ENCODE peak calls at places on chromosome 9, in four cellular contexts. N is HepG2, E is GM12878, H is K562. R is an unnamed sample.

GRCh38 chr9:33166263-33167083 is 663 bp downstream of the B4GALT1 start:
- DNase-seq in N (no peak), E (no peak), H (peak), R (no peak)

GRCh38 chr9:70921126-70921525 is 200.3 kb downstream of the TRPM3 start:
- DNase-seq in H (no peak), N (no peak), E (no peak), R (no peak)

GRCh38 chr9:129321511-129322021 is 143.5 kb upstream of the IER5L start:
- DNase-seq in E (no peak), N (no peak), H (no peak), R (no peak)

GRCh38 chr9:18980124-18980660 is 52.8 kb downstream of the SAXO1 start:
- DNase-seq in H (no peak), E (no peak), N (no peak), R (no peak)

GRCh38 chr9:127390563-127390962 is 6.4 kb upstream of the SLC2A8 start:
- DNase-seq in N (peak), H (peak), E (no peak), R (no peak)

GRCh38 chr9:33014665-33015014 is 10.4 kb upstream of the DNAJA1 start:
- DNase-seq in N (peak), H (no peak), E (no peak), R (no peak)

GRCh38 chr9:37575921-37576721 is at the start of gene FBXO10:
- DNase-seq in E (no peak), N (no peak), H (no peak), R (peak)

GRCh38 chr9:73215249-73215648 is 63.6 kb downstream of the ANXA1 start:
- DNase-seq in E (no peak), N (no peak), H (no peak), R (no peak)

GRCh38 chr9:91312717-91313325 is 48.9 kb downstream of the AUH start:
- DNase-seq in H (no peak), E (no peak), N (no peak), R (no peak)

GRCh38 chr9:125486576-125486975 is 220.4 kb downstream of the MAPKAP1 start:
- DNase-seq in H (no peak), E (no peak), N (no peak), R (no peak)

GRCh38 chr9:97526895-97527575 is 25.6 kb downstream of the TMOD1 start:
- DNase-seq in N (no peak), E (no peak), H (no peak), R (no peak)

GRCh38 chr9:90891656-90892055 is 90.0 kb downstream of the SYK start:
- DNase-seq in H (no peak), E (no peak), N (no peak), R (no peak)

GRCh38 chr9:33785914-33786313 is 9.4 kb upstream of the PRSS3 start:
- DNase-seq in E (no peak), H (peak), N (peak), R (no peak)

GRCh38 chr9:19184144-19184917 is 46.2 kb upstream of the DENND4C start:
- DNase-seq in N (peak), H (peak), E (peak), R (peak)

DNA sequence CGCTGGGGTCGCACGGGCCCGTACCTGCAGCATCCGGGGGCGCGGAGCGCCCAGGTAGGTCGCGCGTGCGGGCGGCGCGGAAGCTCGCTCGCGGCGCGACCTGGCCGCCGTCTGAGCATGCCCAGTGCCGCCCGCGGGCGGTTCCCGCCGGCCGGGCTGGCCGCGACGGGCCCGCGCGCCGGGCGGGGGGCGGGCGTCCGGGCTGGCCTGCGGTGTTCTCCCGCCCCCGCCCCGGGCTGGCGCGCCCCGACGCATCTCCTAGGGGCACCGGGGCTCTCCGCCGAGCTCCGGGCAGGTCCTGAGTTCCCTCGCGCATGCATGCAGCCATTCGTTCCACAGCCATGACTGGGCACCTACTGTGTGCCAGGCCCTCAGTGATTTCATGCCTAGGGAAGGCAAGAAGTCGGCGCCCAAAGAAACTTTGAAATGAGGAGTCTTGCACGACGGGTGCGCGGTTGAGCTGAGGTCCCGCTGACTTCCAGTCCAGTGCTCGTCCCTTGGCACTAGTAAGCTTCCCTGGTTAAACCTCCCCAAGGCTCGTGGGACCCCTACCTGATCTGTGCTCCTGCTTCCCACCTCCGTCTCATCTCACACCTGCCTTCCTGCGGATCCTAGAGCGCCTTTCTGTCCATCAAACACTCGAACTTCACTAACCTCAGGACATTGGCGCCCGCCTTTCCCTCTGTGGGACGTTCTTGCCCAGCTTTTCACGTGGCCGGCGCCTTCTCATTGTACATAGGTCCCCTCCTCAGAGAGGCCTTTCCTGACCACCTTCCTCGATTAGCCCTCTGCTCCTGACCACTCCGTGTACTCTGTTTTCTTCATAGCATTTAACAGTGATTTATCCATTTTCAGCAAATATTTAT is at the start of gene PTPN3:
- DNase-seq in N (no peak), H (no peak), E (no peak), R (peak)
- TF ChIP-seq CHD2 in N (no peak), H (no peak), E (no peak), R (no peak)

GRCh38 chr9:133238851-133239532 is 29.9 kb upstream of the OBP2B start:
- DNase-seq in H (peak), E (no peak), N (peak), R (peak)

GRCh38 chr9:133235549-133236222 is 26.6 kb upstream of the OBP2B start:
- DNase-seq in N (no peak), E (no peak), H (no peak), R (no peak)

GRCh38 chr9:133238272-133238850 is 29.3 kb upstream of the OBP2B start:
- DNase-seq in E (no peak), H (peak), N (peak), R (peak)

GRCh38 chr9:133236291-133237071 is 27.4 kb upstream of the OBP2B start:
- DNase-seq in N (no peak), H (no peak), E (no peak), R (no peak)

GRCh38 chr9:133237271-133237731 is 28.3 kb upstream of the OBP2B start:
- DNase-seq in N (no peak), H (no peak), E (no peak), R (no peak)
- TF ChIP-seq POLR2AphosphoS2 in N (no peak), H (no peak), E (no peak), R (no peak)

GRCh38 chr9:28365020-28365640 is 791.8 kb upstream of the C9orf72 start:
- DNase-seq in E (no peak), H (no peak), N (no peak), R (no peak)
- TF ChIP-seq CTCF in E (no peak), H (no peak), N (no peak), R (no peak)

DNA sequence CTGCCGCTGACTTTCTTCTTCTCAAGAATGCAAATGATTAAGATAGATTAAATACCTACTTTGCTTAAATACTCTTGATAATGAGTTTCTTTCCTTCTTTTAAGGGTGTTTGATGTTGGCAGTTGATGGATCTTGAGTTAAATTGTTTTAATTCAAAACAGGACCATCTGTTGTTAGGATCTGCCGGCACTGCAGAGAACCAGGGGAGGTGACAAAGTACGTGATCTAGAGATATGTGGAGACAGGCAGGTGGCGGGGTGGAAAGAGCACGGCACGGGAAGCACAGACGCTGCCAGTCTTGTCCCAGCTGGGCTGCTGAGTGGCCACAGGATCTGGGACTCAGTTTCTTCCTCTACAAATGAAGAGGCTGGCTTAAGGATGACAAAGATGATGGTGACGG is 37.8 kb downstream of the MED27 start:
- DNase-seq in E (no peak), H (no peak), N (no peak), R (no peak)
- TF ChIP-seq CHD2 in E (no peak), H (no peak), N (no peak), R (no peak)

GRCh38 chr9:93896093-93896492 is 59.1 kb downstream of the BARX1 start:
- DNase-seq in N (no peak), H (no peak), E (no peak), R (no peak)
- TF ChIP-seq POLR2AphosphoS2 in N (no peak), H (no peak), E (no peak), R (no peak)

GRCh38 chr9:79575560-79575959 is 3.8 kb downstream of the TLE4 start:
- DNase-seq in H (no peak), N (no peak), E (no peak), R (no peak)
- TF ChIP-seq CTCF in H (no peak), N (no peak), E (no peak), R (no peak)

GRCh38 chr9:470795-471194 is 256.1 kb downstream of the DOCK8 start:
- DNase-seq in E (no peak), N (no peak), H (no peak), R (no peak)
- TF ChIP-seq CHD2 in E (no peak), N (no peak), H (no peak), R (no peak)

R was measured in A549.